ENCODE peak calls at places on chromosome 6, in six cellular contexts. Q is stimulated activated CD8-positive, alpha-beta memory T cell treated with anti-CD3 and anti-CD28 coated beads, Interleukin-7, amount 100 ng/mL, for 4 hours; U is choroid plexus epithelial cell; C is GM04504; V is ELF-1; E is C1 segment of cervical spinal cord. W is an unnamed sample.

GRCh38 chr6:168886964-168887363 is 366.7 kb downstream of the THBS2 start:
- DNase-seq in Q (no peak), C (no peak), V (no peak), E (no peak), U (no peak), W (no peak)

GRCh38 chr6:68642081-68642480 is 7.0 kb downstream of the ADGRB3 start:
- DNase-seq in C (no peak), E (no peak), Q (no peak), V (no peak), U (no peak), W (no peak)

GRCh38 chr6:14596410-14596809 is 478.8 kb downstream of the CD83 start:
- DNase-seq in U (peak; percentile 99), V (no peak), C (no peak), E (no peak), Q (no peak), W (no peak)

GRCh38 chr6:50847890-50848594 is 29.4 kb downstream of the TFAP2B start:
- DNase-seq in C (no peak), E (no peak), V (no peak), Q (no peak), U (no peak), W (no peak)

GRCh38 chr6:145669627-145670034 is 65.7 kb downstream of the EPM2A start:
- DNase-seq in V (no peak), E (no peak), Q (no peak), U (peak; percentile 74), C (peak; percentile 65), W (peak; percentile 17)

GRCh38 chr6:160160450-160160849 is 38.8 kb downstream of the SLC22A1 start:
- DNase-seq in Q (no peak), U (peak; percentile 65), C (no peak), V (no peak), E (no peak), W (peak; percentile 12)

GRCh38 chr6:107353773-107354382 is 105.5 kb downstream of the PDSS2 start:
- DNase-seq in V (no peak), U (peak; percentile 16), C (no peak), Q (no peak), E (no peak), W (no peak)

GRCh38 chr6:152605342-152605741 is 31.8 kb downstream of the SYNE1 start:
- DNase-seq in U (peak; percentile 21), Q (no peak), C (no peak), V (no peak), E (no peak), W (no peak)

GRCh38 chr6:82783587-82784253 is 281.9 kb downstream of the UBE3D start:
- DNase-seq in V (peak; percentile 19), C (no peak), E (no peak), U (no peak), Q (no peak), W (peak; percentile 33)

GRCh38 chr6:1792989-1793388 is 183.3 kb downstream of the FOXC1 start:
- DNase-seq in V (no peak), C (no peak), E (no peak), Q (no peak), U (peak; percentile 33), W (peak; percentile 32)

GRCh38 chr6:117880824-117881223 is 26.2 kb upstream of the SLC35F1 start:
- DNase-seq in U (no peak), V (no peak), C (no peak), E (no peak), Q (no peak), W (no peak)

GRCh38 chr6:125153541-125154183 is at the start of gene TPD52L1:
- DNase-seq in U (peak; percentile 69), E (peak; percentile 40), Q (peak; percentile 4), V (peak; percentile 88), C (peak; percentile 22), W (peak; percentile 68)

GRCh38 chr6:36443951-36444428 is 1.2 kb downstream of the KCTD20 start:
- DNase-seq in Q (no peak), C (no peak), V (peak; percentile 74), U (peak; percentile 24), E (no peak), W (peak; percentile 58)

GRCh38 chr6:2949121-2949520 is 22.2 kb downstream of the SERPINB6 start:
- DNase-seq in V (no peak), C (no peak), E (no peak), U (no peak), Q (no peak), W (no peak)

W was measured in SK-N-DZ.